ENCODE peak calls at places on chromosomes 3 and 15, in six cellular contexts. P, H, J, N, Q and M are unnamed samples.

GRCh38 chr3:194298331-194299227 is 52.5 kb downstream of the CPN2 start:
- DNase-seq in P (no peak), H (no peak), J (no peak), N (no peak), Q (no peak), M (peak)

GRCh38 chr15:47618216-47618615 is 99.1 kb upstream of the SEMA6D start:
- DNase-seq in P (no peak), H (no peak), J (no peak), N (no peak), Q (no peak), M (no peak)

GRCh38 chr3:99789322-99789721 is 28.3 kb upstream of the CMSS1 start:
- DNase-seq in P (peak), H (no peak), J (peak), N (peak), Q (peak), M (peak)

GRCh38 chr3:52047295-52047960 is 8.9 kb downstream of the DUSP7 start:
- DNase-seq in P (no peak), H (no peak), J (peak), N (no peak), Q (no peak), M (no peak)

GRCh38 chr15:80174017-80174746 is 21.4 kb downstream of the FAH start:
- DNase-seq in P (no peak), H (no peak), J (peak), N (no peak), Q (no peak), M (no peak)

GRCh38 chr15:49898575-49899283 is 220.3 kb downstream of the ATP8B4 start:
- DNase-seq in P (no peak), H (no peak), J (no peak), N (no peak), Q (no peak), M (no peak)

GRCh38 chr3:57624801-57625200 is 27.7 kb upstream of the ARF4 start:
- DNase-seq in P (no peak), H (no peak), J (no peak), N (no peak), Q (no peak), M (no peak)

GRCh38 chr3:149723781-149724180 is 28.5 kb downstream of the COMMD2 start:
- DNase-seq in P (no peak), H (no peak), J (no peak), N (no peak), Q (no peak), M (no peak)

GRCh38 chr3:30711867-30712266 is 105.5 kb downstream of the TGFBR2 start:
- DNase-seq in P (no peak), H (no peak), J (no peak), N (no peak), Q (no peak), M (no peak)

GRCh38 chr3:194339836-194340235 is 11.3 kb downstream of the CPN2 start:
- DNase-seq in P (no peak), H (no peak), J (no peak), N (no peak), Q (no peak), M (no peak)

GRCh38 chr3:17352620-17353019 is 389.8 kb downstream of the TBC1D5 start:
- DNase-seq in P (no peak), H (no peak), J (no peak), N (no peak), Q (no peak), M (no peak)

GRCh38 chr15:53759333-53759975 is at the start of gene WDR72:
- DNase-seq in P (no peak), H (no peak), J (no peak), N (no peak), Q (peak), M (no peak)

DNA sequence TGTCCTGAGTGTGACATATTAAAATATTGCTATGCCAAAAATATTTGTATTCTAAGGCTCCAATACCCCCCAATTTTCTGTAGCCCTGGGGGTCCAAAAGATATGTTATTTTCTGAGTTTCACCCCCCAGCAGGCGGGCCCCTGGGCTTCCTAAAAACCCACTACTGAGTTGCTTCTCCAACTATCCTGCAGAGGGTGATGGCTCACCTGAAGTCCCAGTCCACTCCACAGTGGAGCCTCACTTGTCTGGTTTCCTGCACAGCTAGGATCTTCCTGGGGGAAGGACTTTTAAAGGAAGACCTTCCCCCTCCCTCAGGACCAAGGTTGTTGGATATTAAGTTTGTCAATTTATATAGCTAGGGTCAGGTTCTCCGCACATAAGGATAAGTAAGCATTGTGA is 1181.4 kb downstream of the ROBO2 start:
- DNase-seq in P (no peak), H (no peak), J (no peak), N (no peak), Q (no peak), M (no peak)
- TF ChIP-seq MYC in P (no peak), H (no peak), J (no peak), N (no peak), Q (no peak), M (no peak)

DNA sequence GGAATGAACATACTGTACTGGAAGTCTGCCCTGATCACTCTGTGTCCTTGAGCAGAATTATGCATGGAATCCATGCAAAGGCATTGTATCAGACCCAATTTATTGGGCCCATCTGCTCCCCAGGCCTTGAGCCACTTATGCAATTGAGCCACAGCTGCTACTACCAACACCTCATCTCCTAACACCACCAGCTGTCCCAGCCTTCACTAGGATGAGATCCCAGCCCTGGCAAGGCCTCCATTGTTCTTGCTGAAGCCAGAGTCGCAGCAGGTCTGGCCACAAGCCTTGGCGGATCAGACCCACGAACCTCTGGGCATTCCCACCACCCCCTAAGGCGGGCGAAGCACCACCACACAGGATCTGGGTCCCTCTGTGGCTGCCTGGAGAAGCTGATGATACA is 9.2 kb upstream of the NME9 start:
- DNase-seq in P (no peak), H (no peak), J (no peak), N (no peak), Q (no peak), M (no peak)
- TF ChIP-seq MAX in P (no peak), H (no peak), J (no peak), N (no peak), Q (no peak), M (no peak)

GRCh38 chr15:73992594-73992898 is 451 bp upstream of the STOML1 start:
- DNase-seq in P (no peak), H (no peak), J (no peak), N (no peak), Q (no peak), M (no peak)

GRCh38 chr15:73993211-73993994 is 1.1 kb upstream of the PML start:
- DNase-seq in P (no peak), H (no peak), J (no peak), N (no peak), Q (no peak), M (no peak)

GRCh38 chr15:73991260-73991659 is 835 bp downstream of the STOML1 start:
- DNase-seq in P (no peak), H (no peak), J (peak), N (no peak), Q (no peak), M (no peak)

GRCh38 chr15:73990250-73991005 is 1.7 kb downstream of the STOML1 start:
- DNase-seq in P (no peak), H (no peak), J (no peak), N (no peak), Q (no peak), M (no peak)

GRCh38 chr15:73991726-73992593 is at the start of gene STOML1:
- DNase-seq in P (peak), H (no peak), J (peak), N (peak), Q (peak), M (peak)
- TF ChIP-seq POLR2A in P (peak), H (peak), J (peak), N (peak), Q (peak), M (peak)

GRCh38 chr3:160538906-160539305 is 26.5 kb downstream of the KPNA4 start:
- DNase-seq in P (no peak), H (no peak), J (no peak), N (no peak), Q (no peak), M (no peak)
- TF ChIP-seq MYC in P (no peak), H (no peak), J (no peak), N (no peak), Q (no peak), M (no peak)